ENCODE peak calls at places on chromosomes 13 and 19, in five cellular contexts. One of them, this sample, is unnamed.

GRCh38 chr13:28575200-28575599 is 80.3 kb upstream of the FLT1 start:
- DNase-seq in activated effector memory CD4-positive, alpha-beta T cell treated with Interleukin-2 at 50 U/mL for 16 hours: no peak
- DNase-seq in neural crest cell: no peak
- DNase-seq in tibial artery: no peak
- DNase-seq in Right ventricle myocardium inferior: no peak
- DNase-seq in this sample: no peak

GRCh38 chr19:31351212-31352193 is 2.3 kb upstream of the TSHZ3 start:
- DNase-seq in activated effector memory CD4-positive, alpha-beta T cell treated with Interleukin-2 at 50 U/mL for 16 hours: no peak
- DNase-seq in neural crest cell: no peak
- DNase-seq in tibial artery: no peak
- DNase-seq in Right ventricle myocardium inferior: peak; percentile 79
- DNase-seq in this sample: no peak

GRCh38 chr13:36919206-36919832 is 719 bp downstream of the SMAD9 start:
- DNase-seq in activated effector memory CD4-positive, alpha-beta T cell treated with Interleukin-2 at 50 U/mL for 16 hours: no peak
- DNase-seq in neural crest cell: peak; percentile 10
- DNase-seq in tibial artery: peak; percentile 66
- DNase-seq in Right ventricle myocardium inferior: no peak
- DNase-seq in this sample: no peak

GRCh38 chr19:623175-623916 is 10.0 kb downstream of the POLRMT start:
- DNase-seq in activated effector memory CD4-positive, alpha-beta T cell treated with Interleukin-2 at 50 U/mL for 16 hours: no peak
- DNase-seq in neural crest cell: no peak
- DNase-seq in tibial artery: no peak
- DNase-seq in Right ventricle myocardium inferior: no peak
- DNase-seq in this sample: no peak

GRCh38 chr13:23273498-23273897 is 92.7 kb downstream of the SGCG start:
- DNase-seq in activated effector memory CD4-positive, alpha-beta T cell treated with Interleukin-2 at 50 U/mL for 16 hours: no peak
- DNase-seq in neural crest cell: no peak
- DNase-seq in tibial artery: no peak
- DNase-seq in Right ventricle myocardium inferior: no peak
- DNase-seq in this sample: no peak

GRCh38 chr19:53808710-53809125 is 15.4 kb downstream of the NLRP12 start:
- DNase-seq in activated effector memory CD4-positive, alpha-beta T cell treated with Interleukin-2 at 50 U/mL for 16 hours: no peak
- DNase-seq in neural crest cell: no peak
- DNase-seq in tibial artery: no peak
- DNase-seq in Right ventricle myocardium inferior: no peak
- DNase-seq in this sample: no peak

GRCh38 chr13:113211774-113212173 is 2.4 kb downstream of the CUL4A start:
- DNase-seq in activated effector memory CD4-positive, alpha-beta T cell treated with Interleukin-2 at 50 U/mL for 16 hours: no peak
- DNase-seq in neural crest cell: peak; percentile 22
- DNase-seq in tibial artery: no peak
- DNase-seq in Right ventricle myocardium inferior: no peak
- DNase-seq in this sample: no peak

GRCh38 chr19:20077791-20078463 is at the start of gene ZNF90:
- DNase-seq in activated effector memory CD4-positive, alpha-beta T cell treated with Interleukin-2 at 50 U/mL for 16 hours: peak; percentile 72
- DNase-seq in neural crest cell: peak; percentile 82
- DNase-seq in tibial artery: peak; percentile 98
- DNase-seq in Right ventricle myocardium inferior: peak; percentile 94
- DNase-seq in this sample: peak; percentile 98

GRCh38 chr19:14545716-14546082 is 16.3 kb downstream of the TECR start:
- DNase-seq in activated effector memory CD4-positive, alpha-beta T cell treated with Interleukin-2 at 50 U/mL for 16 hours: no peak
- DNase-seq in neural crest cell: no peak
- DNase-seq in tibial artery: no peak
- DNase-seq in Right ventricle myocardium inferior: peak; percentile 15
- DNase-seq in this sample: no peak

GRCh38 chr13:71240906-71241305 is 626.1 kb downstream of the DACH1 start:
- DNase-seq in activated effector memory CD4-positive, alpha-beta T cell treated with Interleukin-2 at 50 U/mL for 16 hours: no peak
- DNase-seq in neural crest cell: no peak
- DNase-seq in tibial artery: no peak
- DNase-seq in Right ventricle myocardium inferior: no peak
- DNase-seq in this sample: no peak

GRCh38 chr19:43675269-43675879 is 5.4 kb upstream of the PLAUR start:
- DNase-seq in activated effector memory CD4-positive, alpha-beta T cell treated with Interleukin-2 at 50 U/mL for 16 hours: no peak
- DNase-seq in neural crest cell: no peak
- DNase-seq in tibial artery: no peak
- DNase-seq in Right ventricle myocardium inferior: no peak
- DNase-seq in this sample: no peak

GRCh38 chr13:41311607-41312500 is 787 bp downstream of the NAA16 start:
- DNase-seq in activated effector memory CD4-positive, alpha-beta T cell treated with Interleukin-2 at 50 U/mL for 16 hours: peak; percentile 32
- DNase-seq in neural crest cell: peak; percentile 25
- DNase-seq in tibial artery: peak; percentile 28
- DNase-seq in Right ventricle myocardium inferior: peak; percentile 71
- DNase-seq in this sample: peak; percentile 64

GRCh38 chr19:3151563-3152430 is 16.0 kb downstream of the GNA15 start:
- DNase-seq in activated effector memory CD4-positive, alpha-beta T cell treated with Interleukin-2 at 50 U/mL for 16 hours: no peak
- DNase-seq in neural crest cell: no peak
- DNase-seq in tibial artery: no peak
- DNase-seq in Right ventricle myocardium inferior: no peak
- DNase-seq in this sample: no peak

GRCh38 chr19:46776927-46777911 is 11.2 kb downstream of the SLC1A5 start:
- DNase-seq in activated effector memory CD4-positive, alpha-beta T cell treated with Interleukin-2 at 50 U/mL for 16 hours: no peak
- DNase-seq in neural crest cell: no peak
- DNase-seq in tibial artery: no peak
- DNase-seq in Right ventricle myocardium inferior: no peak
- DNase-seq in this sample: no peak

GRCh38 chr19:16433986-16434385 is 37.8 kb downstream of the EPS15L1 start:
- DNase-seq in activated effector memory CD4-positive, alpha-beta T cell treated with Interleukin-2 at 50 U/mL for 16 hours: no peak
- DNase-seq in neural crest cell: no peak
- DNase-seq in tibial artery: no peak
- DNase-seq in Right ventricle myocardium inferior: no peak
- DNase-seq in this sample: no peak

GRCh38 chr19:15200575-15201364 is at the start of gene NOTCH3:
- DNase-seq in activated effector memory CD4-positive, alpha-beta T cell treated with Interleukin-2 at 50 U/mL for 16 hours: no peak
- DNase-seq in neural crest cell: peak; percentile 47
- DNase-seq in tibial artery: no peak
- DNase-seq in Right ventricle myocardium inferior: no peak
- DNase-seq in this sample: no peak

GRCh38 chr13:84137292-84137691 is 255.0 kb upstream of the SLITRK1 start:
- DNase-seq in activated effector memory CD4-positive, alpha-beta T cell treated with Interleukin-2 at 50 U/mL for 16 hours: peak; percentile 35
- DNase-seq in neural crest cell: no peak
- DNase-seq in tibial artery: no peak
- DNase-seq in Right ventricle myocardium inferior: no peak
- DNase-seq in this sample: no peak

GRCh38 chr19:5806133-5806489 is 1.2 kb downstream of the NRTN start:
- DNase-seq in activated effector memory CD4-positive, alpha-beta T cell treated with Interleukin-2 at 50 U/mL for 16 hours: no peak
- DNase-seq in neural crest cell: no peak
- DNase-seq in tibial artery: no peak
- DNase-seq in Right ventricle myocardium inferior: no peak
- DNase-seq in this sample: no peak

GRCh38 chr19:23286477-23286876 is 36.3 kb upstream of the ZNF724 start:
- DNase-seq in activated effector memory CD4-positive, alpha-beta T cell treated with Interleukin-2 at 50 U/mL for 16 hours: no peak
- DNase-seq in neural crest cell: no peak
- DNase-seq in tibial artery: no peak
- DNase-seq in Right ventricle myocardium inferior: no peak
- DNase-seq in this sample: no peak

GRCh38 chr19:50513746-50514345 is at the start of gene ASPDH:
- DNase-seq in activated effector memory CD4-positive, alpha-beta T cell treated with Interleukin-2 at 50 U/mL for 16 hours: no peak
- DNase-seq in neural crest cell: no peak
- DNase-seq in tibial artery: no peak
- DNase-seq in Right ventricle myocardium inferior: no peak
- DNase-seq in this sample: no peak

GRCh38 chr19:36604656-36605100 is 435 bp upstream of the ZNF382 start:
- DNase-seq in activated effector memory CD4-positive, alpha-beta T cell treated with Interleukin-2 at 50 U/mL for 16 hours: peak; percentile 81
- DNase-seq in neural crest cell: peak; percentile 28
- DNase-seq in tibial artery: peak; percentile 49
- DNase-seq in Right ventricle myocardium inferior: peak; percentile 80
- DNase-seq in this sample: peak; percentile 76

GRCh38 chr13:99425485-99426341 is 75.6 kb upstream of the TM9SF2 start:
- DNase-seq in activated effector memory CD4-positive, alpha-beta T cell treated with Interleukin-2 at 50 U/mL for 16 hours: peak; percentile 35
- DNase-seq in neural crest cell: no peak
- DNase-seq in tibial artery: no peak
- DNase-seq in Right ventricle myocardium inferior: no peak
- DNase-seq in this sample: peak; percentile 19

GRCh38 chr19:29467824-29468401 is 57.9 kb upstream of the VSTM2B start:
- DNase-seq in activated effector memory CD4-positive, alpha-beta T cell treated with Interleukin-2 at 50 U/mL for 16 hours: no peak
- DNase-seq in neural crest cell: no peak
- DNase-seq in tibial artery: no peak
- DNase-seq in Right ventricle myocardium inferior: no peak
- DNase-seq in this sample: peak; percentile 78

This sample was measured in globus pallidus.